ENCODE peak calls at places on chromosomes 13 and 19, in eight cellular contexts. C, P, W, U, B, E, N and Q are unnamed samples.

GRCh38 chr19:18496167-18496979 is 25.5 kb downstream of the ELL start:
- DNase-seq in C (peak), P (no peak), W (no peak), U (no peak), B (no peak), E (no peak), N (peak), Q (peak)

GRCh38 chr19:45716314-45717130 is 14.2 kb downstream of the FBXO46 start:
- DNase-seq in C (no peak), P (peak), W (no peak), U (peak), B (no peak), E (no peak), N (peak), Q (no peak)

GRCh38 chr19:55461974-55462628 is 659 bp upstream of the ISOC2 start:
- DNase-seq in C (peak), P (no peak), W (no peak), U (no peak), B (no peak), E (no peak), N (no peak), Q (no peak)

GRCh38 chr19:23481043-23481442 is 85.8 kb upstream of the ZNF91 start:
- DNase-seq in C (no peak), P (no peak), W (no peak), U (no peak), B (no peak), E (no peak), N (no peak), Q (no peak)

GRCh38 chr19:3467437-3468198 is 12.7 kb downstream of the SMIM24 start:
- DNase-seq in C (no peak), P (no peak), W (no peak), U (no peak), B (no peak), E (no peak), N (no peak), Q (no peak)

GRCh38 chr13:109875746-109876145 is 89.4 kb upstream of the IRS2 start:
- DNase-seq in C (no peak), P (no peak), W (no peak), U (no peak), B (no peak), E (no peak), N (no peak), Q (no peak)

GRCh38 chr13:110341445-110342247 is 34.6 kb downstream of the COL4A2 start:
- DNase-seq in C (peak), P (no peak), W (no peak), U (no peak), B (peak), E (no peak), N (no peak), Q (no peak)

GRCh38 chr19:3059653-3060052 is 2.6 kb downstream of the TLE5 start:
- DNase-seq in C (no peak), P (no peak), W (no peak), U (no peak), B (no peak), E (no peak), N (no peak), Q (no peak)

GRCh38 chr19:48290341-48290922 is 20.6 kb downstream of the ZNF114 start:
- DNase-seq in C (peak), P (no peak), W (no peak), U (peak), B (no peak), E (no peak), N (no peak), Q (no peak)

GRCh38 chr13:95834134-95834765 is 157.3 kb downstream of the DNAJC3 start:
- DNase-seq in C (peak), P (no peak), W (peak), U (peak), B (peak), E (no peak), N (peak), Q (peak)

GRCh38 chr13:66180806-66181205 is 1049.3 kb downstream of the PCDH9 start:
- DNase-seq in C (no peak), P (no peak), W (no peak), U (no peak), B (no peak), E (no peak), N (no peak), Q (no peak)

GRCh38 chr13:52136763-52137162 is 7.9 kb upstream of the NEK5 start:
- DNase-seq in C (no peak), P (no peak), W (no peak), U (no peak), B (no peak), E (no peak), N (no peak), Q (no peak)

GRCh38 chr13:42277618-42278276 is 5.8 kb downstream of the AKAP11 start:
- DNase-seq in C (peak), P (no peak), W (no peak), U (no peak), B (no peak), E (no peak), N (no peak), Q (no peak)

GRCh38 chr13:89380101-89380500 is 1708.9 kb downstream of the SLITRK5 start:
- DNase-seq in C (no peak), P (no peak), W (no peak), U (no peak), B (no peak), E (no peak), N (no peak), Q (no peak)

GRCh38 chr19:39109641-39110040 is 15.9 kb upstream of the PAK4 start:
- DNase-seq in C (no peak), P (no peak), W (no peak), U (no peak), B (no peak), E (no peak), N (no peak), Q (no peak)

GRCh38 chr19:55598034-55598433 is 1.3 kb downstream of the FIZ1 start:
- DNase-seq in C (no peak), P (no peak), W (no peak), U (no peak), B (no peak), E (no peak), N (no peak), Q (peak)

GRCh38 chr19:7366701-7367420 is 18.1 kb downstream of the ARHGEF18 start:
- DNase-seq in C (peak), P (no peak), W (no peak), U (peak), B (no peak), E (no peak), N (no peak), Q (no peak)

GRCh38 chr19:38544569-38545315 is 73.0 kb downstream of the MAP4K1 start:
- DNase-seq in C (peak), P (no peak), W (no peak), U (no peak), B (no peak), E (no peak), N (no peak), Q (no peak)

GRCh38 chr19:48506138-48506733 is 5.4 kb downstream of the LMTK3 start:
- DNase-seq in C (peak), P (no peak), W (no peak), U (no peak), B (no peak), E (no peak), N (no peak), Q (no peak)

GRCh38 chr13:28043224-28043623 is 54.7 kb upstream of the URAD start:
- DNase-seq in C (no peak), P (no peak), W (no peak), U (no peak), B (no peak), E (no peak), N (no peak), Q (no peak)

GRCh38 chr19:34837262-34837661 is 64.2 kb upstream of the ZNF599 start:
- DNase-seq in C (no peak), P (no peak), W (no peak), U (no peak), B (peak), E (no peak), N (no peak), Q (peak)

GRCh38 chr13:101711307-101712025 is 259.0 kb downstream of the ITGBL1 start:
- DNase-seq in C (no peak), P (no peak), W (no peak), U (no peak), B (no peak), E (no peak), N (no peak), Q (no peak)

GRCh38 chr19:4089946-4090345 is 23.2 kb upstream of the ZBTB7A start:
- DNase-seq in C (no peak), P (no peak), W (no peak), U (no peak), B (no peak), E (no peak), N (no peak), Q (no peak)

GRCh38 chr19:50252111-50252886 is 48.9 kb downstream of the MYH14 start:
- DNase-seq in C (no peak), P (no peak), W (no peak), U (no peak), B (no peak), E (no peak), N (no peak), Q (no peak)

GRCh38 chr13:94617389-94618000 is 15.8 kb downstream of the GPR180 start:
- DNase-seq in C (no peak), P (no peak), W (no peak), U (no peak), B (no peak), E (no peak), N (no peak), Q (no peak)

GRCh38 chr13:78161266-78161665 is 242.6 kb upstream of the EDNRB start:
- DNase-seq in C (no peak), P (no peak), W (no peak), U (no peak), B (no peak), E (no peak), N (no peak), Q (no peak)

GRCh38 chr19:4130635-4131438 is 6.9 kb upstream of the MAP2K2 start:
- DNase-seq in C (peak), P (no peak), W (no peak), U (peak), B (no peak), E (no peak), N (no peak), Q (no peak)

GRCh38 chr19:14530005-14530348 is 583 bp downstream of the TECR start:
- DNase-seq in C (no peak), P (no peak), W (no peak), U (no peak), B (no peak), E (peak), N (no peak), Q (no peak)

GRCh38 chr13:77480071-77480470 is 55.4 kb upstream of the SCEL start:
- DNase-seq in C (no peak), P (no peak), W (no peak), U (no peak), B (no peak), E (no peak), N (no peak), Q (no peak)

GRCh38 chr19:44808463-44809371 is at the start of gene BCAM:
- DNase-seq in C (peak), P (peak), W (peak), U (peak), B (peak), E (no peak), N (peak), Q (peak)

DNA sequence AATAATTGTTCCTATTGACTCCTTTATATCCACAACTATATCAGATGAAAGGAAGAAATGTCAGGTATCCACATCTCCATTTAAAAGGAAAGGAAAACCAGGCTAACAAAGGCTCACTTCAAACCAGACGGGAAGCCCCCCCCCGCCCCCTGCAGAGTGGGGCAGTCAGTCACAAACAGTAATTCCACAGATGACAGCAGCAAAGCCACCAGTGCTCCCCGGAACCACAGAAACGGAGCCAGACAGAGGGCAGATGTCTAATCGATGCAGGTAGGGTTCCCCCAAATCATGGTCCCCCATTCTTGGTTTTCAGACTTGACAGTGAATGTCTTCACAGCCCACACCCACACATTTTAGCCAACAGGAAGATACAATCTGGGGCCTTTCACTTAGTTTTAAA is 100.8 kb downstream of the STK24 start:
- DNase-seq in C (no peak), P (no peak), W (no peak), U (no peak), B (no peak), E (no peak), N (no peak), Q (no peak)
- H3K4me3 ChIP-seq in C (no peak), P (no peak), W (no peak), U (no peak), B (no peak), E (no peak), N (no peak), Q (no peak)

GRCh38 chr19:11338164-11338563 is 1.3 kb downstream of the RAB3D start:
- DNase-seq in C (no peak), P (no peak), W (no peak), U (no peak), B (no peak), E (no peak), N (no peak), Q (no peak)

GRCh38 chr19:11335449-11336146 is 3.9 kb downstream of the RAB3D start:
- DNase-seq in C (no peak), P (no peak), W (no peak), U (no peak), B (no peak), E (no peak), N (no peak), Q (no peak)

GRCh38 chr19:11339254-11340098 is at the start of gene RAB3D:
- DNase-seq in C (peak), P (peak), W (peak), U (peak), B (peak), E (peak), N (peak), Q (peak)

GRCh38 chr19:11337080-11337479 is 2.4 kb downstream of the RAB3D start:
- DNase-seq in C (no peak), P (no peak), W (no peak), U (no peak), B (no peak), E (no peak), N (no peak), Q (no peak)

DNA sequence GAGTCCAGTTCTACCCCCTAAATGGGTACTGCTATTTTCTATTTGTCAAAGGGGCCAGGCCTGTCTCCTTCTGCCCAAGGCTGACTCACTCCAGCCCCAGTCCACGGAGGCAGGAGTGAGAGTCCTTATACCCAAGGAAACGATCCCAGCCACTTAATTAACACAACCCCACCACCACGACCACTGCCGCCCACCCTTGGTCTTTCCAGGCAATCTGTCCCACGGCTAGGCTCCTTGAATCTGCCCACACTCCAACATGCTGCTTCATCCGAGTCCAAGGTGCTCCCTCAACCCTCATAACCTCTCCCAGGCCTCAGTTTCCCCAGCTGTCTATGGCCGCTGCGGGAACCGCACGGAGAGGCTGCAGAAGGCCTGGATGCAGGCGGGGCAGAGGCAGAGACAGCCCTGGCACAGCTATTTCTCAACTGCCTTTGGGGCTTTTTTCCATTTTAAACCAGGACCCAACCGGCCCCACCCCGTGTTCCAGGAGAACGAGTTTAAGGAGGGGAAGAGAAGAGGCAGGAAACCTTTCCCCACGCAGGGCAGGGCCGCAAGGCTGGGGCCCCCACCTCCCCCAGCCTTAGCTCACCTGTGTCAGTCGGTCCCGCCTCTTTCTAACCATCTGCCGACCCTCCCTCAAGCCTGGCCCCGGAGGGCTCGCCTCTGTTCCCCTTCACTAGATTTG is 746 bp downstream of the RAB3D start:
- DNase-seq in C (no peak), P (no peak), W (no peak), U (no peak), B (no peak), E (no peak), N (peak), Q (no peak)
- H3K27ac ChIP-seq in C (no peak), P (peak), W (peak), U (peak), B (peak), E (peak), N (peak), Q (peak)

GRCh38 chr19:16897572-16898056 is 8.8 kb downstream of the F2RL3 start:
- DNase-seq in C (no peak), P (no peak), W (no peak), U (no peak), B (no peak), E (no peak), N (no peak), Q (peak)

GRCh38 chr19:16896098-16896912 is 7.5 kb downstream of the F2RL3 start:
- DNase-seq in C (no peak), P (no peak), W (no peak), U (no peak), B (no peak), E (no peak), N (no peak), Q (peak)

GRCh38 chr19:16899566-16900075 is 10.8 kb downstream of the F2RL3 start:
- DNase-seq in C (no peak), P (no peak), W (no peak), U (peak), B (no peak), E (no peak), N (peak), Q (peak)

GRCh38 chr19:16896913-16897571 is 8.2 kb downstream of the F2RL3 start:
- DNase-seq in C (peak), P (peak), W (peak), U (peak), B (peak), E (peak), N (peak), Q (peak)

DNA sequence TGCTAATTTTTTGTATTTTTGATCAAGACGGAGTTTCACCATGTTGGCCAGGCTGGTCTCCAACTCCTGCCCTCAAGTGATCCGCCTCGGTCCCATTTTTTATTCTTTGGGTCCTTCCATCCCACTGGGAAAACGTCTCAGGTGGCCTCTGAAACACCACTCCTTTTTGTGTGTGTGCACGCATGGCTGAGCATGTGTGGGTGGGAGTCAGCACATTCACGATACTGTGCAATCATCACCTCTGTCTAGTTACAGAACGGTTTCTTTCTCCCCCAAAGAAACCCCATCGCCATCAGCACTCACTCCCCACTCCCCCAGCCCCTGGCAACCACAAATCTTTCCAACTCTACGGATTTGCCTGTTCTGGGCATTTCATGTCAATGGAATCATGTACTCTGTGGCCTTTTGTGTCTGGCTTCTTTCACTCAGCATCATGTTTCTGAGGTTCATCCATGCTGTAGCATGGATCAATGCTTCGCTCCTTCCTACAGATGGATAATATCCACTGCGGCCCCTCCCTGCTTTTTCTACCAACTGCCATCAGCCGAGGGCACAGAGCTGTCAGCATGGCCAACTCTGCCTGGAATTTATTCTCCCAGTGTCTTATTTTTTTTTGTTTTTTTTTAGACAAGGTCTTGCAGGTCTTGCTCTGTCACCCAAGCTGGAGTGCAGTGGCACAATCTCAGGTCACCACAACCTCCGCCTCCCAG is 9.7 kb downstream of the F2RL3 start:
- DNase-seq in C (no peak), P (no peak), W (no peak), U (no peak), B (no peak), E (no peak), N (no peak), Q (no peak)
- TF ChIP-seq POLR2A in C (no peak), P (no peak), W (no peak), U (no peak), B (no peak), E (no peak), N (no peak), Q (no peak)

DNA sequence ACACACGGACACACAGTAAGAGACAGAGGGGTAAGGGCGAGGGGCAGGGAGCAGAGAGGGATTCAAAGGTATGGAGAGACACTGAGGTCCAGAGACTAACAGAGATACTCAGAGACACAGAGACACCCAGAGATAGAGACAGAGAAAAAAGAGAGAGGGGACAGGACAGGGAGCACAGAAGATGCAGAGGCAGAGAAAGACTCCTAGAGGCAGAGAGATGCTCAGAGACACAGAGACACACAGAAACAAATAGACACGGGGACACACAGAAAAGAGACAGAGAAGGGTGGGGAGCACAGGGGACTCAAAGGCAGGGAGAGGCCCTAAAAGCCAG is 39.8 kb downstream of the DEDD2 start:
- DNase-seq in C (no peak), P (no peak), W (no peak), U (no peak), B (no peak), E (no peak), N (no peak), Q (no peak)
- H3K4me3 ChIP-seq in C (no peak), P (no peak), W (no peak), U (peak), B (no peak), E (no peak), N (no peak), Q (no peak)